ENCODE peak calls at places on chromosomes 5 and 9, in seven cellular contexts. E, S, K, V, F, O and B are unnamed samples.

GRCh38 chr9:129489838-129490582 is 130.9 kb downstream of the C9orf50 start:
- DNase-seq in V (no peak), S (peak), E (peak), O (no peak), K (peak), F (peak), B (no peak)

GRCh38 chr5:111863801-111864200 is 106.8 kb upstream of the NREP start:
- DNase-seq in S (no peak), F (no peak), K (no peak), O (no peak), E (no peak), V (no peak), B (no peak)

GRCh38 chr9:126894052-126894603 is 20.5 kb upstream of the RALGPS1 start:
- DNase-seq in O (peak), F (no peak), S (no peak), K (no peak), V (no peak), E (no peak), B (no peak)

GRCh38 chr9:112570731-112571167 is 84.1 kb downstream of the KIAA1958 start:
- DNase-seq in K (peak), E (no peak), V (no peak), S (no peak), F (peak), O (no peak), B (no peak)

GRCh38 chr5:148791696-148792095 is 34.7 kb upstream of the ADRB2 start:
- DNase-seq in V (no peak), E (no peak), F (no peak), K (no peak), S (no peak), O (no peak), B (no peak)

GRCh38 chr9:88092699-88093359 is 45.4 kb downstream of the SPATA31C2 start:
- DNase-seq in K (peak), V (no peak), F (peak), E (peak), S (no peak), O (peak), B (peak)

GRCh38 chr5:173643964-173644363 is 27.5 kb upstream of the BOD1 start:
- DNase-seq in V (no peak), K (no peak), F (no peak), S (no peak), E (no peak), O (peak), B (peak)

GRCh38 chr9:104858271-104858670 is 69.7 kb downstream of the ABCA1 start:
- DNase-seq in S (no peak), O (no peak), E (no peak), K (no peak), F (no peak), V (no peak), B (no peak)

GRCh38 chr9:131255731-131256197 is 20.5 kb downstream of the FAM78A start:
- DNase-seq in V (no peak), K (no peak), F (no peak), S (no peak), O (no peak), E (no peak), B (no peak)

GRCh38 chr9:135296783-135297715 is 182.5 kb upstream of the PPP1R26 start:
- DNase-seq in E (no peak), V (no peak), F (peak), S (no peak), O (no peak), K (no peak), B (no peak)

GRCh38 chr5:141521244-141521781 is 32.4 kb downstream of the PCDHGC5 start:
- DNase-seq in E (peak), V (peak), S (peak), F (no peak), K (no peak), O (no peak), B (no peak)

GRCh38 chr5:140106101-140106500 is 7.8 kb upstream of the PURA start:
- DNase-seq in O (no peak), E (no peak), K (no peak), S (no peak), V (no peak), F (no peak), B (no peak)

GRCh38 chr5:121853853-121854252 is 2.2 kb downstream of the FTMT start:
- DNase-seq in E (no peak), F (no peak), V (no peak), O (peak), S (no peak), K (no peak), B (no peak)

GRCh38 chr9:137241490-137242328 is 622 bp downstream of the TUBB4B start:
- DNase-seq in E (peak), V (no peak), F (peak), O (no peak), S (no peak), K (peak), B (no peak)

GRCh38 chr5:34410411-34411139 is 245.6 kb upstream of the RAI14 start:
- DNase-seq in E (no peak), K (no peak), O (peak), S (no peak), V (no peak), F (no peak), B (no peak)

GRCh38 chr9:18274693-18275092 is 199.3 kb upstream of the ADAMTSL1 start:
- DNase-seq in E (no peak), F (no peak), K (no peak), O (no peak), V (no peak), S (no peak), B (no peak)

GRCh38 chr5:140075371-140075770 is 32.3 kb upstream of the NRG2 start:
- DNase-seq in S (no peak), E (no peak), O (no peak), V (no peak), K (no peak), F (no peak), B (no peak)

GRCh38 chr5:10581424-10581748 is 17.5 kb downstream of the ANKRD33B start:
- DNase-seq in F (no peak), K (no peak), V (no peak), S (no peak), O (no peak), E (no peak), B (no peak)

GRCh38 chr5:176890455-176891330 is 8.5 kb downstream of the HK3 start:
- DNase-seq in F (no peak), E (no peak), S (no peak), V (no peak), O (no peak), K (no peak), B (no peak)

GRCh38 chr5:179497636-179498365 is 52.6 kb upstream of the RUFY1 start:
- DNase-seq in K (no peak), S (no peak), F (no peak), O (no peak), V (no peak), E (no peak), B (peak)

GRCh38 chr5:133130387-133131118 is 78.7 kb downstream of the HSPA4 start:
- DNase-seq in K (no peak), O (no peak), E (no peak), S (no peak), V (peak), F (no peak), B (no peak)

GRCh38 chr9:35510745-35511428 is 21.0 kb downstream of the RUSC2 start:
- DNase-seq in K (no peak), E (peak), S (peak), F (no peak), O (no peak), V (peak), B (no peak)

GRCh38 chr5:31581498-31582099 is 49.5 kb downstream of the C5orf22 start:
- DNase-seq in V (peak), K (no peak), O (peak), S (peak), F (no peak), E (no peak), B (no peak)

GRCh38 chr9:6680797-6681146 is 35.2 kb upstream of the GLDC start:
- DNase-seq in F (peak), V (no peak), E (peak), S (peak), O (peak), K (peak), B (peak)

GRCh38 chr9:88871669-88872068 is 119.6 kb upstream of the S1PR3 start:
- DNase-seq in E (no peak), K (no peak), S (no peak), O (peak), F (no peak), V (no peak), B (no peak)

GRCh38 chr5:139494832-139495231 is 12.3 kb upstream of the STING1 start:
- DNase-seq in S (no peak), F (no peak), E (no peak), O (no peak), V (no peak), K (no peak), B (no peak)

GRCh38 chr9:119853126-119853525 is 483.9 kb upstream of the BRINP1 start:
- DNase-seq in V (no peak), K (no peak), O (no peak), S (no peak), E (no peak), F (no peak), B (no peak)

GRCh38 chr9:133142657-133143592 is 20.8 kb downstream of the GBGT1 start:
- DNase-seq in K (no peak), S (no peak), V (no peak), F (peak), E (no peak), O (no peak), B (peak)

GRCh38 chr5:174735498-174736350 is 11.3 kb downstream of the MSX2 start:
- DNase-seq in F (no peak), V (peak), S (peak), O (peak), K (no peak), E (no peak), B (no peak)
- TF ChIP-seq CTCF in F (peak), V (peak), S (peak), O (peak), K (peak), E (peak), B (no peak)

GRCh38 chr9:4668604-4669003 is 2.3 kb upstream of the SPATA6L start:
- DNase-seq in O (no peak), K (no peak), F (no peak), E (no peak), V (no peak), S (no peak), B (no peak)
- TF ChIP-seq CTCF in O (peak), K (no peak), F (no peak), E (no peak), V (no peak), S (no peak), B (no peak)

DNA sequence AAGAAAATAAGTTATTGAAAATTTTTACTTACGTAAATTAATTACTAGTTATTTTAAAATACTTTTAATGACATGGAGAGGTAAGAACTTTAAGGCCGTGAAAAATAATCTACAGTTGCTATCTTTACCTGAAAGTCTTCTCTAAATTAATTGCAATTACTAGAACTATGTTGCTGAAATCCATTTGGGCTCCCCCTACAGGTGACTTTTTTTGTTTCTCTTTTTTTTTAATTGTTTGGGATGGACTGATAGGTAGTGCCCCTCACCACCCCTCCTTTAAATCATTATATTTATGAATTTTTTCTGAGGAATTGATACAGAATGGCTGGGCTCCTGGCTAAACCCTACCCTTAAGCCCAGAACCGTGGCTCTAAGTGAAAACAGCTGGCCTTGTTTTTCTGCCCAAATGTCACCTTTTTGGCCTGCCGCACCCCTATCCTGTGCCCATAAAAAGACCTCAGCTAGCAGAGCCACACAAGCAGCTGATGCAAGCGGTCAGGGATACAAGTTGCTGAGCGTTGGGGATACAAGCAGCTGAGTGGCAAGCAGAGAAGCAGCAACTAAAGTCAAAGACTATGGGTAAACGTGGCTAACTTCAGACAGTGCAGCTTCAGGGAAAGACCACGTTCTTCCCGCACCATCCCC is 315.2 kb upstream of the ACO1 start:
- DNase-seq in K (no peak), F (no peak), V (no peak), S (no peak), E (no peak), O (peak), B (no peak)
- TF ChIP-seq CTCF in K (peak), F (no peak), V (peak), S (peak), E (peak), O (no peak), B (peak)

GRCh38 chr9:95087659-95088242 is 229.8 kb downstream of the FANCC start:
- DNase-seq in O (peak), S (peak), F (no peak), K (peak), V (no peak), E (no peak), B (no peak)

GRCh38 chr9:95084254-95084934 is 233.1 kb downstream of the FANCC start:
- DNase-seq in O (no peak), S (no peak), K (no peak), F (no peak), V (no peak), E (no peak), B (no peak)

GRCh38 chr9:95086564-95086955 is 230.9 kb downstream of the FANCC start:
- DNase-seq in O (no peak), S (no peak), K (no peak), E (no peak), F (no peak), V (no peak), B (no peak)

GRCh38 chr9:95085036-95085770 is 232.3 kb downstream of the FANCC start:
- DNase-seq in F (no peak), V (no peak), E (no peak), K (no peak), S (no peak), O (no peak), B (no peak)

DNA sequence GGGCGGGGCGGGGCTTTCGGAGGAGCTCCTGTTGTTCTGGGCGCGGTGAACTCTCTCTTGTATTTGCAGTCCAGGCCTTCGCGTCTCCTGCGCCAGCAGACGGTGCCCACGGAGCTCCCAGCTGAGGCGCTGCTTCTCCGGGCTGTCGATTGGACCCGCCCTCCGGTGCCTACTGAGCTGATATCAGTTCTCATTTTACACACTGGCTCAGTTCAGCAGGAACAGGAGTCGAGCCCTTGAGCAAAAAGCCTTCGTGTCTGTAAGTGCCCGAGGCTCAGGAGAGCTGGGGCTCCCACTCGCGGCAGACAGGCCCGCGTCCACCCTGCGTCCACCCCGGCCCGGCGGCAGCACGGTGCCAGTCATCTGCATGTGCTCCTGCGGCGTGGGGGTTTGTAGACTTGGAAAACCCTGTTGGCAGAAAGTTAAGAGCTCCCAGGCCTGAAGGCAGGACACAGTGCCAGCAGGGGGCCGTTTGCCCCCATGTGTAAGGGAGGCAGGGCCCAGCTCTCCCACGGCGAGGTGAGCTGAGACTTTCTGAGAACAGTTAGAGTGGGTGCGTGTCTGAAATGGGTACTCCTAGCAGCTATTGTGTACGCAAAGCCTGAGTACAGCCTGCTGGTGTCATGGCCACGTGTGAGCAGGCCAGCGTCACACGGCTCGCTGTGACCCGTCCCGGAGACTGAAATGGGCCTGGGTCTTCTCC is 231.5 kb downstream of the FANCC start:
- DNase-seq in F (no peak), O (no peak), K (no peak), S (no peak), V (no peak), E (no peak), B (no peak)
- TF ChIP-seq CTCF in F (no peak), O (no peak), K (no peak), S (no peak), V (no peak), E (no peak), B (no peak)

GRCh38 chr5:43075319-43076293 is 35.5 kb upstream of the ANXA2R start:
- DNase-seq in K (peak), E (peak), S (no peak), O (no peak), V (no peak), F (no peak), B (no peak)

GRCh38 chr5:43068037-43068436 is 27.9 kb upstream of the ANXA2R start:
- DNase-seq in S (no peak), E (no peak), O (no peak), V (no peak), F (no peak), K (no peak), B (no peak)

GRCh38 chr5:43078956-43079355 is 38.8 kb upstream of the ANXA2R start:
- DNase-seq in V (no peak), S (peak), O (peak), F (no peak), E (no peak), K (no peak), B (no peak)

GRCh38 chr5:43074987-43075318 is 34.8 kb upstream of the ANXA2R start:
- DNase-seq in V (no peak), K (no peak), O (no peak), S (no peak), F (no peak), E (no peak), B (no peak)

GRCh38 chr5:43073597-43074546 is 33.8 kb upstream of the ANXA2R start:
- DNase-seq in F (peak), E (no peak), O (peak), V (peak), K (no peak), S (peak), B (no peak)
- TF ChIP-seq CTCF in F (peak), E (peak), O (peak), V (peak), K (peak), S (peak), B (peak)

GRCh38 chr9:128203024-128203841 is at the start of gene DNM1:
- DNase-seq in K (peak), S (peak), E (no peak), F (peak), O (peak), V (no peak), B (peak)
- TF ChIP-seq CTCF in K (peak), S (peak), E (peak), F (peak), O (peak), V (peak), B (peak)